ENCODE peak calls at places on chromosome 6, in five cellular contexts. M is foreskin fibroblast, Z is GM23338, R is MM.1S, A is IMR-90. I is an unnamed sample.

GRCh38 chr6:70162972-70163371 is 139.9 kb downstream of the COL9A1 start:
- DNase-seq in M (no peak), Z (no peak), R (no peak), A (no peak), I (no peak)

GRCh38 chr6:132812255-132812732 is 2.1 kb upstream of the RPS12 start:
- DNase-seq in M (peak), Z (no peak), R (no peak), A (peak), I (no peak)

GRCh38 chr6:36721369-36722140 is 23.9 kb downstream of the RAB44 start:
- DNase-seq in M (no peak), Z (no peak), R (no peak), A (no peak), I (no peak)

GRCh38 chr6:41732601-41733348 is 2.6 kb downstream of the TFEB start:
- DNase-seq in M (peak), Z (peak), R (peak), A (no peak), I (no peak)

GRCh38 chr6:77326029-77326428 is 137.3 kb downstream of the HTR1B start:
- DNase-seq in M (peak), Z (no peak), R (no peak), A (peak), I (no peak)

GRCh38 chr6:158536084-158536890 is 23.6 kb upstream of the TMEM181 start:
- DNase-seq in M (peak), Z (peak), R (peak), A (peak), I (no peak)

GRCh38 chr6:91566467-91566866 is 979.6 kb upstream of the MAP3K7 start:
- DNase-seq in M (no peak), Z (no peak), R (no peak), A (peak), I (no peak)

GRCh38 chr6:165321150-165321549 is 11.7 kb upstream of the C6orf118 start:
- DNase-seq in M (no peak), Z (no peak), R (no peak), A (no peak), I (no peak)

GRCh38 chr6:20497200-20497820 is 36.9 kb upstream of the CDKAL1 start:
- DNase-seq in M (peak), Z (no peak), R (no peak), A (peak), I (no peak)

GRCh38 chr6:165847407-165848098 is 184.5 kb upstream of the PDE10A start:
- DNase-seq in M (no peak), Z (no peak), R (no peak), A (peak), I (no peak)

GRCh38 chr6:128242765-128243403 is 277.5 kb downstream of the PTPRK start:
- DNase-seq in M (peak), Z (no peak), R (no peak), A (peak), I (no peak)

GRCh38 chr6:26352315-26352714 is 12.7 kb upstream of the BTN3A2 start:
- DNase-seq in M (no peak), Z (no peak), R (no peak), A (no peak), I (no peak)

DNA sequence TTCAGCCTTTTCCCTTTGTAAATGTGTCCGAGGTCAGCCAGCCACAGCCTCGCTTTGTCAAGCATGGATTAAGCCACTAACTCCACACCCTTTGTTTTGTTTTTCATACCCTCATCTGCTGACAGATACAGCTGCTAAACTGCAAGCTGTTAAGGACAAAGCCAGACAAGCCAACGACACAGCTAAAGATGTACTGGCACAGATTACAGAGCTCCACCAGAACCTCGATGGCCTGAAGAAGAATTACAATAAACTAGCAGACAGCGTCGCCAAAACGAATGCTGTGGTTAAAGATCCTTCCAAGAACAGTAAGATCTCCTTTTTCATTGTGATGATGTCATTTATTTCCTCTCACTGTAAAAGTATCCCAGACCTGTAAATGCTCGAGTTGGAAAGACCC is 269.3 kb downstream of the ARHGAP18 start:
- DNase-seq in M (peak), Z (peak), R (no peak), A (peak), I (no peak)
- TF ChIP-seq CTCF in M (no peak), Z (no peak), R (no peak), A (no peak), I (no peak)

GRCh38 chr6:116763871-116764270 is 1.6 kb downstream of the FAM162B start:
- DNase-seq in M (peak), Z (no peak), R (no peak), A (peak), I (no peak)
- H3K4me3 ChIP-seq in M (peak), Z (peak), R (no peak), A (no peak), I (no peak)

DNA sequence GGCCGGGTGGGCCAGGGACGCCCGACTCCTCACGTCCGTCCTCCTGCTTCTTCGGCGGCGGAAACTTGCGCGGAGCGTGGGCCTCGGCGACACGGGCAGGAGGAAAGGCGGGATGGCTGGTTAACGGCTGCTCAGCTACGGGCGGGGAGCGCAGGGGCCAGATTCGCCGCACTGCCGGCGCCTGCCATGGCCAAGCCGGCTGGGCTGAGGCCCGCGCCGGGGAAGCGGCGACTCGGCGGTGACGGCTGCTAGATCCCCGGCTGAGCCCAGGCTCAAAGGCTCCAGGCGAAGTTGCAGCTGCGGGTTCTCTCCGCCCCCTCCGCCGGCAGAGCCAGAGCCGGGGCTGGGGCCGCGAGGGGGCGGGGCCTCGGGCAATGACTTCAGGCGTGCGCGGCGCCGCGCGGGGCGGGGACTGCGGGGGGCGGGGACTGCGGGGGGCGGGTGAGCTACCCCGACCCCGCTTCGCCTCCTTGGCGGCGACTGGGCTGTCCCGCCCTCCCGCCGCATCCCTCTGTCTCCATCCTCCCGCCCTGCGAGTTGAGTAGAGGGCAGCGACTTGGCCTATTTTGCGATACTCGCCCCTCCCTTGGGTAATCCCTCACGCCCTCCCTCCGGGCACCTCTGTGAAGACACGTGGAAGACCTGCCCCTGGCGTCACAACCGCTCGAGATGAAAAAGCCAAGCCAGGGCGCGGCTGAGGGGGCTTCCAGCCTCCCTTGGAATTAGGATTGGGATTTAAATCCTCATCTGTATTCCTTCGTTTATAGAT is at the start of gene CEP85L:
- DNase-seq in M (peak), Z (peak), R (peak), A (peak), I (peak)
- TF ChIP-seq CTCF in M (no peak), Z (no peak), R (no peak), A (no peak), I (no peak)

DNA sequence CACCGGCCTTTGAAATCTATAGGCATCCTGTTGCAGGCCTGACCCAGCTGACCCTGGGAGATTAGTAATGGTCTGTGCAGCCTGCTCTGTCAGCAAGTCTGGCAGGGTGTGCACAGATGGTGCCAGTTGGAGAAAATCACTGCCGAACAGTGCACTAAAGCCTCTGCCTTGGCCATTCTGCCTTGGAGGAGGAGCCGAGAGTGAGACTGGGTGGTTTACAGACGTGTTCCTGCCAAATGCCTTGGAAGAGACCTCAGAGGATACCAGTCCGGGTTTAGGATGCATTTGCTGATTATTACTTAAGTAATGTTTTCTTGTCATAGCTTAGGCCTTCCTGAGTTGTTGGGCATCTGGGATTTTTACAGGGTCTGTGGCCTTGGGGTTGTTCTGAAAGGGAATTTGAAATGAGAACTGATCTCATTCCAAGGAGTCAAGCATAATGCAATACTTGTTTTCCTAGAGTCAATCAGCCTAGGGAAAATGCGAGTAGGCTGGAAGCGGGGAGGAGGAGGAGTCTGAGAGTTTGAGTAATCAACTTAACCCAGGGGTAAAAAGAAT is 292.1 kb downstream of the SOX4 start:
- DNase-seq in M (peak), Z (no peak), R (no peak), A (peak), I (peak)
- H3K4me3 ChIP-seq in M (no peak), Z (no peak), R (no peak), A (no peak), I (no peak)

DNA sequence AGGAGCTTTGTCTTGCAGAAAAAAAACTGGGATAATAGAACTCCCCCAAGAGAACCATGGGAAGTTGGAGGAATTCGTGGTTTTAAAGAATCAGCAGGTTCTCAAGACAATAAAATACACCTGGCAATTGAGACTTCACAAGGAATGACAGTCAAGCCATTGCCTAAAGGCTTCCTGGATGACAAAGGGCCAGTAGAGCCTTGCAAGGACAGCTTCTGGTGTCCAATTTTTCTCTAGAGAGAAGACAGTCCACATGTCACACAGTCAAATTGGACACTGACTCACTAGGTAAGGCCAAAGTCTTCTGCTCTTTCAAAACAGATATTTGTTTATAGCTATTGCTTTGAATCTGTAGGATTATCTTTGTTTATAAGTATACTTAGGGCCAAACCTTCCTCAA is 80.3 kb upstream of the BMP5 start:
- DNase-seq in M (no peak), Z (peak), R (no peak), A (no peak), I (no peak)
- TF ChIP-seq CTCF in M (no peak), Z (no peak), R (no peak), A (no peak), I (no peak)

GRCh38 chr6:45555981-45556771 is 178.4 kb upstream of the SUPT3H start:
- DNase-seq in M (peak), Z (no peak), R (no peak), A (peak), I (no peak)
- H3K4me3 ChIP-seq in M (peak), Z (no peak), R (no peak), A (peak), I (no peak)

DNA sequence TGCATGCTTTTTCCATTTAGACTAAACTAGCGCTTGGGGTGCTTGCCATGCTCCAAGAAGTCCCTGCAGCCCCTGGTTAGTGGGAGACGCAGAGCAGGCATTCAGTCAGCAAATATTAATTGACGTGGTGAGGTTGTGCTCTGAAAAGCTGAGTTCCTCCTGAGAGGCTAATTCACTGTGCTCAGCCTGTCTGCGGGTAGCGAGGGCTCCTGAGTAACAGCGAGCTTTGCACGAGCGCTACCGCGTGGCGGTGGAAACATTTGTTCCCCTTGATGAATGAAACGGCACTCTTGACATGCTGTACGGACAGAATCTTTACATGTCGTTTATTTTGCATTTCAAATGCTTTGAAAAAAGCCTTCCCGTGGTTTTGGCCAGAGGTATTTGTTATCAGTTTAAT is 170.6 kb upstream of the AGPAT4 start:
- DNase-seq in M (peak), Z (peak), R (no peak), A (peak), I (no peak)
- TF ChIP-seq CTCF in M (no peak), Z (no peak), R (no peak), A (no peak), I (peak)

DNA sequence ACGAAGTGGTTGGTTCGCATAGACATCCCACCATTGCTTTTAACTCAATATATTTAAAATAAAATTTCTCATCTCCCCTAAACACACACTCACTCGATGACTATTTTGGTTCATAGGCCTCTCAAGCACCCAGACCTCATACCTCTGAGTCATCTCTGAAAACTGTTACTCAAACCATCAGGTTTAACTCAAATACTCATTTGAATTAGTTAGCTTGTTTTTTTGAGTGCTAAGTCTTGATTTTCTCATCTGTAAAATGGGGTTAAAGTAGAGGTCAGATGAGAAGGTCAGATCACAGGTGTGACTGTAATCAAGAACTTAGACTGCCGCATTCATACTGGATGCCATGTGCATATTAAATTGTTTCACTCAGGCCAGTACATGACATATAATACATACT is 243.9 kb upstream of the TENT5A start:
- DNase-seq in M (peak), Z (no peak), R (no peak), A (peak), I (no peak)
- H3K4me3 ChIP-seq in M (no peak), Z (no peak), R (no peak), A (no peak), I (no peak)

GRCh38 chr6:149634315-149634714 is 14.2 kb downstream of the KATNA1 start:
- DNase-seq in M (no peak), Z (no peak), R (no peak), A (no peak), I (no peak)

GRCh38 chr6:149627672-149628071 is 20.8 kb downstream of the KATNA1 start:
- DNase-seq in M (no peak), Z (no peak), R (no peak), A (no peak), I (no peak)

GRCh38 chr6:149628865-149629544 is 19.5 kb downstream of the KATNA1 start:
- DNase-seq in M (no peak), Z (no peak), R (no peak), A (no peak), I (no peak)
- TF ChIP-seq CTCF in M (no peak), Z (no peak), R (no peak), A (no peak), I (no peak)